ENCODE peak calls at places on chromosomes 11 and 22, in eight cellular contexts. P is tibial nerve, B is SK-N-SH, W is adrenal gland, T is stomach, G is heart right ventricle, N is esophagus squamous epithelium, Y is ovary. L is an unnamed sample. For H3K4me1, the result is how much of the 10 kb centered on the place peaks cover.

GRCh38 chr11:68748061-68748460 is 3.3 kb downstream of the TESMIN start:
- DNase-seq in T (no peak), B (no peak), W (no peak), Y (no peak), N (no peak), G (no peak), P (no peak), L (no peak)

GRCh38 chr11:107819361-107820014 is 39.1 kb downstream of the SLC35F2 start:
- DNase-seq in G (no peak), T (no peak), N (no peak), W (no peak), Y (no peak), B (no peak), P (no peak), L (no peak)

GRCh38 chr22:31079095-31079642 is 1.9 kb upstream of the SMTN start:
- DNase-seq in B (peak), Y (no peak), W (peak), N (no peak), P (no peak), G (no peak), T (peak), L (no peak)

GRCh38 chr11:134037093-134037908 is 31.6 kb upstream of the JAM3 start:
- DNase-seq in G (peak), N (no peak), B (peak), Y (peak), T (peak), P (peak), W (peak), L (peak)

GRCh38 chr11:105609832-105610781 is at the start of gene GRIA4:
- DNase-seq in P (no peak), B (peak), N (no peak), Y (no peak), T (peak), G (no peak), W (peak), L (no peak)

GRCh38 chr11:128483211-128483788 is 104.1 kb downstream of the ETS1 start:
- DNase-seq in G (no peak), Y (no peak), B (no peak), N (no peak), W (no peak), T (no peak), P (no peak), L (no peak)

GRCh38 chr11:62573006-62573591 is 592 bp downstream of the EEF1G start:
- DNase-seq in G (no peak), W (no peak), N (no peak), P (no peak), Y (no peak), T (no peak), B (peak), L (no peak)

GRCh38 chr11:134366279-134366678 is 34.5 kb downstream of the GLB1L2 start:
- DNase-seq in Y (no peak), N (no peak), P (no peak), G (no peak), W (no peak), B (no peak), T (no peak), L (no peak)

GRCh38 chr11:9028591-9028990 is 24.8 kb upstream of the NRIP3 start:
- DNase-seq in N (no peak), W (no peak), G (no peak), Y (no peak), P (no peak), B (no peak), T (no peak), L (no peak)

GRCh38 chr11:1040428-1041148 is 4.1 kb upstream of the MUC6 start:
- DNase-seq in N (no peak), P (no peak), Y (no peak), T (peak), W (no peak), G (no peak), B (no peak), L (no peak)

GRCh38 chr11:71102251-71102995 is 150.0 kb downstream of the SHANK2 start:
- DNase-seq in W (no peak), Y (no peak), G (no peak), P (no peak), T (no peak), N (no peak), B (no peak), L (no peak)

GRCh38 chr22:49965291-49966040 is 4.9 kb downstream of the PIM3 start:
- DNase-seq in B (peak), G (no peak), P (no peak), T (peak), W (peak), N (no peak), Y (peak), L (no peak)

GRCh38 chr11:13073119-13073981 is 64.2 kb downstream of the RASSF10 start:
- DNase-seq in T (no peak), P (no peak), Y (no peak), N (no peak), G (no peak), W (no peak), B (no peak), L (no peak)

GRCh38 chr11:58940028-58940427 is 740 bp downstream of the GLYATL1 start:
- DNase-seq in W (no peak), T (no peak), B (no peak), N (no peak), G (no peak), Y (no peak), P (no peak), L (no peak)

GRCh38 chr22:36383110-36383581 is 4.6 kb downstream of the MYH9 start:
- DNase-seq in N (no peak), P (no peak), B (no peak), W (no peak), T (peak), Y (no peak), G (no peak), L (no peak)

GRCh38 chr22:48714231-48714630 is 1113.4 kb downstream of the BRD1 start:
- DNase-seq in W (no peak), N (no peak), G (no peak), B (no peak), Y (no peak), P (no peak), T (no peak), L (no peak)

GRCh38 chr11:59144096-59144495 is 1.4 kb downstream of the FAM111A start:
- DNase-seq in N (no peak), Y (no peak), P (no peak), T (no peak), B (no peak), W (no peak), G (no peak), L (no peak)

GRCh38 chr11:19460718-19461405 is 220.1 kb upstream of the E2F8 start:
- DNase-seq in T (no peak), B (peak), Y (no peak), W (no peak), N (no peak), P (peak), G (peak), L (no peak)

GRCh38 chr22:17580461-17581031 is 17.2 kb downstream of the SLC25A18 start:
- DNase-seq in T (peak), W (no peak), B (no peak), P (no peak), N (no peak), Y (no peak), G (no peak), L (no peak)

GRCh38 chr11:121105063-121105480 is 4.0 kb downstream of the TECTA start:
- DNase-seq in T (no peak), Y (peak), P (peak), N (no peak), W (no peak), B (no peak), G (peak), L (peak)

GRCh38 chr11:120236169-120237107 is 3.5 kb upstream of the POU2F3 start:
- DNase-seq in T (no peak), G (no peak), W (no peak), N (no peak), Y (no peak), B (no peak), P (no peak), L (no peak)

GRCh38 chr11:69055598-69056516 is 7.1 kb downstream of the TPCN2 start:
- DNase-seq in W (no peak), G (no peak), N (no peak), B (no peak), Y (no peak), P (peak), T (peak), L (no peak)

GRCh38 chr22:39682994-39683393 is 112.4 kb downstream of the CACNA1I start:
- DNase-seq in T (no peak), G (no peak), Y (no peak), N (no peak), B (no peak), P (no peak), W (no peak), L (no peak)

GRCh38 chr11:114200785-114201184 is 95.4 kb upstream of the NNMT start:
- DNase-seq in G (no peak), N (no peak), T (no peak), W (no peak), P (no peak), B (no peak), Y (no peak), L (no peak)

GRCh38 chr11:111840143-111840542 is 31.2 kb downstream of the ALG9 start:
- DNase-seq in Y (no peak), P (no peak), T (no peak), B (no peak), N (no peak), G (no peak), W (no peak), L (no peak)

GRCh38 chr22:42921301-42921700 is 64.2 kb upstream of the ARFGAP3 start:
- DNase-seq in W (no peak), G (no peak), Y (no peak), B (no peak), T (no peak), P (no peak), N (no peak), L (no peak)

GRCh38 chr11:27385245-27385644 is 22.2 kb upstream of the CCDC34 start:
- DNase-seq in W (no peak), Y (no peak), G (no peak), B (no peak), T (no peak), P (no peak), N (no peak), L (peak)

GRCh38 chr11:109963101-109963500 is 130.1 kb upstream of the ZC3H12C start:
- DNase-seq in N (no peak), Y (no peak), B (no peak), T (no peak), W (no peak), G (no peak), P (no peak), L (no peak)

GRCh38 chr11:77590194-77590591 is 440 bp downstream of the AQP11 start:
- DNase-seq in P (peak), B (no peak), N (no peak), T (peak), Y (peak), G (peak), W (peak), L (no peak)

DNA sequence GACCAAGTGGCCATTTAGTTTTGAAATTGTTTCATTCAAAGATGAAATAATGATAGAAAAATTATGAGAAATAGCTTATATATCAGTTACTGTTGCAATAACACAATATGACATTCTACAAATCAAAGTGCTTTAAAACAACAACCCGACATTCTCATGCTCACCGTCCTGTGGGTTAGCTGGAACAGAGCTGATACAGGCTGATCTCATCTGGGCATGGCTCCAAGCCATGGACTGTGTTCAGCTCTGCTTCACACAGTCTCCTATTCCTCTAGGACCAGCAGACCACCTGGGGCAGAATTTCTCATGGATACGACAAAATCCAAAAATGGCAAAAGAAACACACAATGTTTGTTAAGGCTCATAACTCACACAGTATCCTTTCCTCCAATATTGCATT is 178.6 kb downstream of the CNTN5 start:
- DNase-seq in N (no peak), G (no peak), B (no peak), T (no peak), W (no peak), Y (no peak), P (no peak), L (no peak)
- H3K4me1 ChIP-seq in N (under half), G (under half), B (under half), T (under half), W (under half), Y (under half), P (under half), L (under half)

DNA sequence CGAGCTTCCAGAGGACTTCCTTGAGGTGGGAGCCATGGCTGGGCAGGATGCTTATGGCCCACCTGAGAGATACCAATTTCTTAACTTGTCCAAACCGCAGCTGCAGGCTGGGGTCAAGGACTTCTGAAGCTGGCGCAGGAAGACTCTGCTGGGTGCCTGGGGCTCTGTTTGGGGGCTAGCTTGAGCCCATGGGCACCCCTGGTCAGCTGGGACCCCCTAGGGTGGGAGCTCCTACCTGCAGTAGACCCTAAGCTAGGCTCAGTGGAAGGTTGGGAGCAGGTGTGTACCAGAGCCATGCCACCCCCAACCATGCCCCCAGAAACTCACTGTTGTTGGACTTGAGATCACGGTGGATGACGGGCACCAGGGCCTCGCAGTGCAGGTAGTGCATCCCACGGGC is 1.3 kb downstream of the MAP3K11 start:
- DNase-seq in W (no peak), Y (no peak), B (no peak), G (no peak), T (no peak), P (no peak), N (no peak), L (no peak)
- H3K4me1 ChIP-seq in W (half or more), Y (under half), B (under half), G (under half), T (half or more), P (half or more), N (half or more), L (half or more)

GRCh38 chr22:29780781-29781676 is 13.9 kb downstream of the UQCR10 start:
- DNase-seq in P (no peak), N (no peak), W (no peak), Y (no peak), T (no peak), G (no peak), B (peak), L (no peak)
- H3K4me1 ChIP-seq in P (half or more), N (under half), W (half or more), Y (under half), T (under half), G (under half), B (under half), L (half or more)

DNA sequence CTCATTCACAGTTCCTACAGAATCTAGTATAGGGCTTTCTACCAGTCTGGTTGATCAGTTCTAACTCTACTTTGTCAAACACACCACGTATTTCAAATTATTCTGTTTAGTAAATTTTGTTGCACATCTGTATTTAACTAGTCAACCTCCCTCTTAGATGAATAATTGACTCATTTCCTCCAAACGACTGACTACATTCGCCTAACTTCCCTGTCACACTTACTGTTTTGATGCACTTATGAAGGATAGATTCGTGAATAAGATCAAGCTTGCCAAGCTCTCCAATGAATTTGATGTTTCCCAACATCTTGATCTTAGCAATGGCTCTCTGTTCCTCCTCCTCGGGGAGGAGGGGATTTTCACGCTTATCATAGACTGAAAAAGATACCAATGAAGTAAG is 5.0 kb downstream of the EIF4G2 start:
- DNase-seq in T (no peak), N (no peak), B (no peak), Y (no peak), G (no peak), W (no peak), P (no peak), L (no peak)
- H3K4me1 ChIP-seq in T (under half), N (under half), B (under half), Y (under half), G (under half), W (under half), P (under half), L (half or more)